ENCODE peak calls at places on chromosomes 16 and 17, in seven cellular contexts. T is cardiac septum; A is activated CD4-positive, alpha-beta T cell treated with anti-CD3 and anti-CD28 coated beads, Interleukin-2, amount 10 ng/mL, durations not matched to agents 7 days and 5 days; R is iris pigment epithelial cell; J is neural progenitor cell; D is NCI-H1092; L is tibial nerve. H is an unnamed sample.

GRCh38 chr16:4696172-4696904 is 3.0 kb downstream of the NUDT16L1 start:
- DNase-seq in T (peak; percentile 54), A (no peak), R (no peak), J (no peak), D (no peak), L (peak; percentile 41), H (no peak)

GRCh38 chr16:66647866-66648265 is 43.4 kb downstream of the CMTM3 start:
- DNase-seq in T (no peak), A (no peak), R (no peak), J (no peak), D (no peak), L (no peak), H (no peak)

GRCh38 chr17:77892469-77893143 is 65.9 kb upstream of the TNRC6C start:
- DNase-seq in T (peak; percentile 59), A (no peak), R (no peak), J (peak; percentile 82), D (no peak), L (no peak), H (no peak)

GRCh38 chr16:31325171-31325570 is 29.8 kb upstream of the ITGAX start:
- DNase-seq in T (no peak), A (no peak), R (no peak), J (no peak), D (no peak), L (no peak), H (no peak)

GRCh38 chr16:69494993-69495392 is 70.6 kb downstream of the CYB5B start:
- DNase-seq in T (no peak), A (peak; percentile 37), R (peak; percentile 34), J (peak; percentile 57), D (no peak), L (no peak), H (no peak)

GRCh38 chr16:3266873-3267537 is 10.6 kb upstream of the MEFV start:
- DNase-seq in T (no peak), A (no peak), R (peak; percentile 47), J (peak; percentile 18), D (no peak), L (no peak), H (no peak)

GRCh38 chr17:29430275-29430674 is 40.1 kb downstream of the TAOK1 start:
- DNase-seq in T (no peak), A (no peak), R (no peak), J (no peak), D (no peak), L (no peak), H (no peak)

GRCh38 chr16:25135239-25135878 is 23.8 kb downstream of the LCMT1 start:
- DNase-seq in T (no peak), A (no peak), R (peak; percentile 60), J (no peak), D (no peak), L (no peak), H (no peak)

GRCh38 chr16:1431497-1432270 is 806 bp downstream of the PERCC1 start:
- DNase-seq in T (no peak), A (no peak), R (no peak), J (no peak), D (no peak), L (no peak), H (no peak)

GRCh38 chr17:2102931-2103398 is 48.1 kb downstream of the HIC1 start:
- DNase-seq in T (no peak), A (no peak), R (peak; percentile 93), J (no peak), D (no peak), L (no peak), H (no peak)

GRCh38 chr16:14238756-14239155 is 167.6 kb downstream of the MRTFB start:
- DNase-seq in T (no peak), A (no peak), R (no peak), J (no peak), D (no peak), L (no peak), H (no peak)

GRCh38 chr17:60508384-60508980 is 17.6 kb downstream of the APPBP2 start:
- DNase-seq in T (no peak), A (no peak), R (no peak), J (no peak), D (no peak), L (no peak), H (no peak)